ENCODE peak calls at places on chromosomes 4 and X, in five cellular contexts. One of them, this sample, is unnamed.
A peak's percentile ranks its signal among the peaks of the same experiment; 100 is the strongest.

GRCh38 chr4:168574581-168575295 is 77.9 kb downstream of the PALLD start:
- DNase-seq in HCT116: peak; percentile 95
- DNase-seq in GM12878: no peak
- DNase-seq in H1: no peak
- DNase-seq in K562: no peak
- DNase-seq in this sample: no peak

GRCh38 chr4:148787831-148788477 is 345.7 kb upstream of the NR3C2 start:
- DNase-seq in HCT116: no peak
- DNase-seq in GM12878: no peak
- DNase-seq in H1: no peak
- DNase-seq in K562: no peak
- DNase-seq in this sample: no peak

GRCh38 chrX:15815779-15816452 is 25.6 kb downstream of the ZRSR2 start:
- DNase-seq in HCT116: peak; percentile 3
- DNase-seq in GM12878: peak; percentile 8
- DNase-seq in H1: no peak
- DNase-seq in K562: peak; percentile 13
- DNase-seq in this sample: no peak

GRCh38 chrX:118420462-118420861 is 74.6 kb downstream of the WDR44 start:
- DNase-seq in HCT116: no peak
- DNase-seq in GM12878: no peak
- DNase-seq in H1: no peak
- DNase-seq in K562: no peak
- DNase-seq in this sample: no peak

GRCh38 chr4:48195853-48196252 is 61.8 kb upstream of the TXK start:
- DNase-seq in HCT116: no peak
- DNase-seq in GM12878: no peak
- DNase-seq in H1: no peak
- DNase-seq in K562: no peak
- DNase-seq in this sample: no peak

GRCh38 chr4:1052231-1052671 is 40.8 kb downstream of the FGFRL1 start:
- DNase-seq in HCT116: no peak
- DNase-seq in GM12878: no peak
- DNase-seq in H1: no peak
- DNase-seq in K562: no peak
- DNase-seq in this sample: no peak

GRCh38 chrX:151962034-151962433 is 12.4 kb downstream of the GABRE start:
- DNase-seq in HCT116: no peak
- DNase-seq in GM12878: no peak
- DNase-seq in H1: no peak
- DNase-seq in K562: no peak
- DNase-seq in this sample: no peak

GRCh38 chrX:152897216-152898144 is at the start of gene ZNF185:
- DNase-seq in HCT116: no peak
- DNase-seq in GM12878: no peak
- DNase-seq in H1: no peak
- DNase-seq in K562: peak; percentile 43
- DNase-seq in this sample: no peak

GRCh38 chr4:36884151-36884550 is 360.4 kb upstream of the NWD2 start:
- DNase-seq in HCT116: no peak
- DNase-seq in GM12878: no peak
- DNase-seq in H1: no peak
- DNase-seq in K562: no peak
- DNase-seq in this sample: no peak

GRCh38 chrX:43218198-43218597 is 437.9 kb upstream of the MAOA start:
- DNase-seq in HCT116: no peak
- DNase-seq in GM12878: no peak
- DNase-seq in H1: no peak
- DNase-seq in K562: no peak
- DNase-seq in this sample: no peak

DNA sequence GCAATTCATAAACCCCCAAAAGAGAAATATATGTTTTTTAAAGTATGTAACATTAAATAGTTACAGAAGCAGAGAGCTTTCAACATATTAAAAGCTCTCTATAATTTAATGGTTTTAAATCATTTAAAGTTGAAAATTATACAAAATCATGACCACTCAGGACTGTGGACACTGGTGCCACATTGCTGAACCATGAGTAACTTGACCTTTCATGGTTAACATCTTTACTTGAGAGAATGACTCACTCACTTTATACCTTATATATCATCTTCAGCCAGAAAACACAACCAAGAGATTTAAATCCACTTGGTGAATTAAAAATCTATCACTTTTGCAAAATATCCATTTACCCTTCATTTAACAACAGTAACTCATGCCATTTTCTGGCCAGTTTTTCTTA is 584.3 kb upstream of the SMIM31 start:
- DNase-seq in HCT116: no peak
- DNase-seq in GM12878: no peak
- DNase-seq in H1: no peak
- DNase-seq in K562: no peak
- DNase-seq in this sample: no peak
- H3K4me3 ChIP-seq in HCT116: no peak overlapping the region
- H3K4me3 ChIP-seq in GM12878: no peak overlapping the region
- H3K4me3 ChIP-seq in H1: no peak overlapping the region
- H3K4me3 ChIP-seq in K562: no peak overlapping the region
- H3K4me3 ChIP-seq in this sample: no peak overlapping the region

GRCh38 chrX:18036394-18036793 is 175.3 kb upstream of the RAI2 start:
- DNase-seq in HCT116: no peak
- DNase-seq in GM12878: no peak
- DNase-seq in H1: no peak
- DNase-seq in K562: no peak
- DNase-seq in this sample: no peak
- TF ChIP-seq SIN3A in HCT116: no peak
- TF ChIP-seq SIN3A in GM12878: no peak
- TF ChIP-seq SIN3A in H1: no peak
- TF ChIP-seq SIN3A in K562: no peak
- TF ChIP-seq SIN3A in this sample: no peak

DNA sequence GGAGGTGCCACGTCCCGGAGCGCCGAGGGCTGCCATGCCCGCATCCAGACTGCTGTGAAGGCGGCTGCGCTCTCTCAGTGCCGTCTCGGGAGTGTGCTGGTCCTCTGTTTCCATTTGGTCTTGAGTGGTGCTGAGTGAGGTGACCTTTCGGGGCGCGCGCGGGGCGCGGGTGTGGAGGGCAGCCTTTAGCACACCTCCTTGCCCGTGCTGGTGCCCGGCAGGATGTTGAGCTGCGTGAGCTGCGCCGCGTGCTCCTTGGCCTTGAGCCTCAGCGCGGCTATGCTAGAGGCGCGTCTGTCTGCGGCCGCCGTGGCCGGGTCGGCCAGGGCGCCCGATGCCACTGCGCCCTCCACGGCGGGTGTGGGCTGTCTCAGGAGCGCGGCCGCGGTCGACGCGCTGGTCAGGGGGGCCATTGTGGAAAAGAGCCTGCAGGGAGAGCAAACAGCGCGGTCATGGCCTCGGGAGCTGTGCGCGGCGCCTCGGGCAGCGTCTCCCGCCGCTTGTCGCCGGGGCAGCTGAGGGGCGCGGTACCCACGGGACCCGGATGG is 11.2 kb downstream of the ARX start:
- DNase-seq in HCT116: no peak
- DNase-seq in GM12878: no peak
- DNase-seq in H1: no peak
- DNase-seq in K562: no peak
- DNase-seq in this sample: no peak
- H3K4me3 ChIP-seq in HCT116: no peak overlapping the region
- H3K4me3 ChIP-seq in GM12878: no peak overlapping the region
- H3K4me3 ChIP-seq in H1: peak overlapping the region; percentile 4
- H3K4me3 ChIP-seq in K562: no peak overlapping the region
- H3K4me3 ChIP-seq in this sample: peak overlapping the region; percentile 23

GRCh38 chr4:118113220-118113619 is 78.9 kb downstream of the NDST3 start:
- DNase-seq in HCT116: no peak
- DNase-seq in GM12878: no peak
- DNase-seq in H1: no peak
- DNase-seq in K562: no peak
- DNase-seq in this sample: no peak

GRCh38 chr4:118112117-118112516 is 77.8 kb downstream of the NDST3 start:
- DNase-seq in HCT116: no peak
- DNase-seq in GM12878: no peak
- DNase-seq in H1: no peak
- DNase-seq in K562: no peak
- DNase-seq in this sample: no peak

DNA sequence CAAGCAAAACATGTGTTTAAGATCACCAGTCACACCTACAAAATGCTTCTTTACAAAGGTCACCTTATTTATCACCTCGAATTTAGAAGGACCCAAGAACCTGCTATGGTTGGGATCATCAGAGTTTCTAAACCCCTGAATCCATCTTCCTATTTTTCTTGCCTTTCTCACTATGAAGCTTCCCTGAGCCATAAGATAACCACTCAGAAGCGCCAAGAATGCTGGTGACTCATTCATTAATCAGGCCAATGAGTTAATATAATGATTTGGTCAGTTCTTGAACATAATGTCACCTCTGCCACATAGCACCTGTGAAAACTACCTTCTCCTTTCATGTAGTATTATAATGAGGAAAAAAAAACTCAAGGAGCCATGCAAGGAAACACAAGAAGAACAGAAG is 78.4 kb downstream of the NDST3 start:
- DNase-seq in HCT116: no peak
- DNase-seq in GM12878: no peak
- DNase-seq in H1: no peak
- DNase-seq in K562: no peak
- DNase-seq in this sample: no peak
- TF ChIP-seq SIN3A in HCT116: no peak
- TF ChIP-seq SIN3A in GM12878: no peak
- TF ChIP-seq SIN3A in H1: no peak
- TF ChIP-seq SIN3A in K562: no peak
- TF ChIP-seq SIN3A in this sample: no peak

GRCh38 chr4:78552398-78553396 is 1.1 kb downstream of the ANXA3 start:
- DNase-seq in HCT116: peak; percentile 88
- DNase-seq in GM12878: no peak
- DNase-seq in H1: peak; percentile 73
- DNase-seq in K562: no peak
- DNase-seq in this sample: no peak
- H3K4me3 ChIP-seq in HCT116: peak overlapping the region; percentile 61
- H3K4me3 ChIP-seq in GM12878: no peak overlapping the region
- H3K4me3 ChIP-seq in H1: peak overlapping the region; percentile 45
- H3K4me3 ChIP-seq in K562: peak overlapping the region; percentile 50
- H3K4me3 ChIP-seq in this sample: no peak overlapping the region

GRCh38 chrX:129981752-129982299 is 609 bp upstream of the BCORL1 start:
- DNase-seq in HCT116: no peak
- DNase-seq in GM12878: no peak
- DNase-seq in H1: no peak
- DNase-seq in K562: peak; percentile 70
- DNase-seq in this sample: no peak

GRCh38 chrX:129979207-129979920 is 3.1 kb upstream of the BCORL1 start:
- DNase-seq in HCT116: no peak
- DNase-seq in GM12878: no peak
- DNase-seq in H1: no peak
- DNase-seq in K562: no peak
- DNase-seq in this sample: no peak

GRCh38 chrX:129981207-129981553 is 1.3 kb upstream of the BCORL1 start:
- DNase-seq in HCT116: no peak
- DNase-seq in GM12878: no peak
- DNase-seq in H1: no peak
- DNase-seq in K562: no peak
- DNase-seq in this sample: no peak

GRCh38 chrX:129980043-129980442 is 2.4 kb upstream of the BCORL1 start:
- DNase-seq in HCT116: no peak
- DNase-seq in GM12878: no peak
- DNase-seq in H1: no peak
- DNase-seq in K562: no peak
- DNase-seq in this sample: no peak

GRCh38 chrX:129980540-129981206 is 1.8 kb upstream of the BCORL1 start:
- DNase-seq in HCT116: no peak
- DNase-seq in GM12878: no peak
- DNase-seq in H1: no peak
- DNase-seq in K562: no peak
- DNase-seq in this sample: no peak
- TF ChIP-seq SIN3A in HCT116: no peak
- TF ChIP-seq SIN3A in GM12878: no peak
- TF ChIP-seq SIN3A in H1: no peak
- TF ChIP-seq SIN3A in K562: no peak
- TF ChIP-seq SIN3A in this sample: peak; percentile 60

DNA sequence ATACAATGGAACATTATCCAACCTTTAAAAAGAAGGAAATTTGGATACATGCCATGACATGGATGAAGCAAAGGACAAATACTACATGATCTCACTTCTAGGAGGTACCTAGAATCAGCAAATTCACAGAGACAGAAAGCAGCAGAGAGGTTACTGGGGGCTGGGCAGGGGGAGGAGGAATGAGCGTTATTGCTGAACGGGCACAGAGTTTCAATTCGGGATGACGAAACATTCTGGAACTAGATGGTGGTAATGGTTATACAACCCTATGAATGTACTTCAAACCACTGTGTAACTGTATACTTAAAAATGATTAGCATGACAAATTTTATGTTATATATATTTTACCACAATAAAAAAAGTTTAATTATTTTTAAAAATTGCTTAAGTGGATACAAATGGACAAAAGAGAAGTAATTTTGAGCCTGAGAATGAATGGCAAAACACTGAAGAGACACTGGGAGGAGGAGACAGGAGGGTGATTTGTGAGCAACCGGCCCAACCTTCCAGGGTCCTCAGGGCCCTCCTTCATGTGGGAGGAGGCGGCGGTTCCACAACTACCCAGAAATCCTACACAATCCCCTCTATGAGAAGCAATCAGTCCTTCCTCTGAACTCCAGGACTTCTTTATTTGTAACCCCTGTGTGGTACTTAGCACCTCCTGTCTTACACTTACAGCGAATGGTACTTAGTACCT is 14.1 kb downstream of the ACSL1 start:
- DNase-seq in HCT116: no peak
- DNase-seq in GM12878: no peak
- DNase-seq in H1: no peak
- DNase-seq in K562: no peak
- DNase-seq in this sample: no peak
- H3K4me3 ChIP-seq in HCT116: no peak overlapping the region
- H3K4me3 ChIP-seq in GM12878: no peak overlapping the region
- H3K4me3 ChIP-seq in H1: no peak overlapping the region
- H3K4me3 ChIP-seq in K562: no peak overlapping the region
- H3K4me3 ChIP-seq in this sample: no peak overlapping the region

This sample was measured in Panc1.